ENCODE peak calls at places on chromosomes 13 and 19, in four cellular contexts. R is D341Med; Y is stimulated activated CD4-positive, alpha-beta T cell treated with anti-CD3 and anti-CD28 coated beads, TNF-alpha, amount 100 ng/mL, for 48 hours; H is skeletal muscle cell. T is an unnamed sample.

GRCh38 chr13:25203256-25203794 is 31.2 kb upstream of the AMER2 start:
- DNase-seq in R (no peak), Y (no peak), H (no peak), T (no peak)

GRCh38 chr19:9885077-9885552 is 50.0 kb downstream of the PIN1 start:
- DNase-seq in R (peak; percentile 79), Y (no peak), H (peak; percentile 33), T (no peak)

GRCh38 chr19:38543807-38544568 is 73.8 kb downstream of the MAP4K1 start:
- DNase-seq in R (no peak), Y (no peak), H (peak; percentile 17), T (peak; percentile 35)

GRCh38 chr13:44243198-44243852 is 130.3 kb upstream of the SERP2 start:
- DNase-seq in R (no peak), Y (no peak), H (no peak), T (peak; percentile 43)

GRCh38 chr19:5028229-5028886 is 59.4 kb downstream of the KDM4B start:
- DNase-seq in R (no peak), Y (no peak), H (no peak), T (no peak)

GRCh38 chr13:105278797-105279425 is 1256.6 kb downstream of the EFNB2 start:
- DNase-seq in R (no peak), Y (no peak), H (no peak), T (no peak)

GRCh38 chr19:57887195-57887941 is 1.5 kb downstream of the ZNF814 start:
- DNase-seq in R (peak; percentile 36), Y (no peak), H (no peak), T (peak; percentile 73)

GRCh38 chr13:41916173-41916954 is 44.5 kb downstream of the VWA8 start:
- DNase-seq in R (no peak), Y (no peak), H (peak; percentile 77), T (no peak)

GRCh38 chr19:2785244-2786000 is at the start of gene THOP1:
- DNase-seq in R (peak; percentile 99), Y (peak; percentile 99), H (peak; percentile 97), T (peak; percentile 98)

GRCh38 chr13:74187564-74187963 is 53.4 kb upstream of the KLF12 start:
- DNase-seq in R (no peak), Y (no peak), H (no peak), T (no peak)

GRCh38 chr13:40069173-40070044 is 413.9 kb downstream of the COG6 start:
- DNase-seq in R (peak; percentile 59), Y (peak; percentile 58), H (no peak), T (peak; percentile 50)

GRCh38 chr13:40120288-40120687 is 464.8 kb downstream of the COG6 start:
- DNase-seq in R (no peak), Y (no peak), H (no peak), T (no peak)

GRCh38 chr13:45073809-45074208 is 46.5 kb upstream of the GTF2F2 start:
- DNase-seq in R (no peak), Y (no peak), H (no peak), T (peak; percentile 4)

GRCh38 chr13:112943309-112944125 is 25.5 kb upstream of the MCF2L start:
- DNase-seq in R (peak; percentile 57), Y (peak; percentile 14), H (no peak), T (no peak)

GRCh38 chr19:7980168-7980567 is 25.3 kb downstream of the ELAVL1 start:
- DNase-seq in R (no peak), Y (no peak), H (no peak), T (no peak)

GRCh38 chr13:94173312-94173854 is 306.1 kb downstream of the DCT start:
- DNase-seq in R (no peak), Y (no peak), H (peak; percentile 78), T (no peak)

GRCh38 chr13:92843549-92843948 is 383.1 kb upstream of the GPC6 start:
- DNase-seq in R (no peak), Y (no peak), H (peak; percentile 79), T (no peak)

GRCh38 chr19:58439576-58440554 is at the start of gene ZNF132:
- DNase-seq in R (peak; percentile 88), Y (peak; percentile 86), H (peak; percentile 99), T (peak; percentile 91)

GRCh38 chr13:37270206-37271001 is 164.9 kb upstream of the CSNK1A1L start:
- DNase-seq in R (no peak), Y (no peak), H (no peak), T (no peak)

GRCh38 chr19:48878219-48879024 is 6.2 kb downstream of the PPP1R15A start:
- DNase-seq in R (no peak), Y (no peak), H (no peak), T (no peak)

GRCh38 chr19:40982594-40983101 is 8.4 kb upstream of the CYP2B6 start:
- DNase-seq in R (no peak), Y (no peak), H (no peak), T (peak; percentile 85)

GRCh38 chr19:29509456-29509855 is 16.3 kb upstream of the VSTM2B start:
- DNase-seq in R (no peak), Y (no peak), H (no peak), T (no peak)